ENCODE peak calls at places on chromosome 13, in eight cellular contexts. H is GM04503; W is memory B cell; Q is astrocyte of the spinal cord; U is ecto neural progenitor cell; R is NCI-H774; T is stimulated activated CD8-positive, alpha-beta memory T cell treated with anti-CD3 and anti-CD28 coated beads, Interleukin-15, amount 100 ng/mL, for 1 hour; Z is IMR-90. V is an unnamed sample.
A peak's percentile ranks its signal among the peaks of the same experiment; 100 is the strongest.

GRCh38 chr13:106522898-106523525 is 12.4 kb downstream of the EFNB2 start:
- DNase-seq in H (no peak), W (no peak), Q (no peak), U (no peak), R (no peak), T (no peak), Z (no peak), V (no peak)

GRCh38 chr13:33723365-33723764 is 94.6 kb upstream of the RFC3 start:
- DNase-seq in H (no peak), W (no peak), Q (no peak), U (no peak), R (no peak), T (no peak), Z (no peak), V (no peak)

GRCh38 chr13:48476215-48476614 is 56.7 kb downstream of the RCBTB2 start:
- DNase-seq in H (no peak), W (no peak), Q (no peak), U (no peak), R (no peak), T (no peak), Z (no peak), V (no peak)

GRCh38 chr13:31204592-31204991 is 4.8 kb downstream of the B3GLCT start:
- DNase-seq in H (no peak), W (no peak), Q (peak; percentile 43), U (no peak), R (no peak), T (no peak), Z (peak; percentile 60), V (no peak)

GRCh38 chr13:100230813-100231575 is 142.1 kb downstream of the PCCA start:
- DNase-seq in H (no peak), W (no peak), Q (no peak), U (no peak), R (no peak), T (no peak), Z (no peak), V (no peak)

GRCh38 chr13:75390229-75390628 is 91.7 kb downstream of the TBC1D4 start:
- DNase-seq in H (no peak), W (no peak), Q (no peak), U (no peak), R (no peak), T (no peak), Z (no peak), V (no peak)

GRCh38 chr13:52428295-52428694 is 22.1 kb downstream of the VPS36 start:
- DNase-seq in H (no peak), W (no peak), Q (peak; percentile 49), U (no peak), R (no peak), T (no peak), Z (peak; percentile 70), V (no peak)

GRCh38 chr13:45718992-45719391 is 16.9 kb downstream of the CBY2 start:
- DNase-seq in H (peak; percentile 51), W (no peak), Q (peak; percentile 3), U (no peak), R (no peak), T (no peak), Z (no peak), V (no peak)

GRCh38 chr13:49454388-49455015 is 10.4 kb downstream of the SETDB2 start:
- DNase-seq in H (peak; percentile 20), W (no peak), Q (peak; percentile 17), U (no peak), R (no peak), T (no peak), Z (peak; percentile 88), V (no peak)

GRCh38 chr13:40169476-40169875 is 497.0 kb downstream of the FOXO1 start:
- DNase-seq in H (no peak), W (no peak), Q (no peak), U (no peak), R (no peak), T (no peak), Z (no peak), V (no peak)

GRCh38 chr13:44402902-44403719 is 29.5 kb downstream of the SERP2 start:
- DNase-seq in H (no peak), W (no peak), Q (no peak), U (peak; percentile 42), R (no peak), T (no peak), Z (no peak), V (no peak)

GRCh38 chr13:113106666-113107065 is 1.1 kb downstream of the F7 start:
- DNase-seq in H (no peak), W (no peak), Q (no peak), U (no peak), R (no peak), T (no peak), Z (no peak), V (no peak)

GRCh38 chr13:97004886-97005285 is 10.6 kb upstream of the OXGR1 start:
- DNase-seq in H (no peak), W (no peak), Q (no peak), U (no peak), R (no peak), T (no peak), Z (no peak), V (no peak)

GRCh38 chr13:112747256-112747655 is 57.4 kb downstream of the ATP11A start:
- DNase-seq in H (no peak), W (no peak), Q (peak; percentile 33), U (no peak), R (no peak), T (no peak), Z (no peak), V (no peak)

GRCh38 chr13:50213526-50213925 is 198.3 kb downstream of the KCNRG start:
- DNase-seq in H (no peak), W (no peak), Q (no peak), U (no peak), R (no peak), T (no peak), Z (no peak), V (no peak)

GRCh38 chr13:19606152-19606551 is 27.3 kb upstream of the MPHOSPH8 start:
- DNase-seq in H (no peak), W (no peak), Q (no peak), U (no peak), R (no peak), T (no peak), Z (peak; percentile 48), V (no peak)

GRCh38 chr13:28392896-28393295 is 102.0 kb downstream of the FLT1 start:
- DNase-seq in H (peak; percentile 11), W (no peak), Q (no peak), U (no peak), R (no peak), T (no peak), Z (no peak), V (no peak)

GRCh38 chr13:64709079-64709478 is 2521.1 kb downstream of the PCDH9 start:
- DNase-seq in H (no peak), W (no peak), Q (no peak), U (no peak), R (no peak), T (no peak), Z (no peak), V (no peak)

GRCh38 chr13:36453518-36453917 is 21.2 kb downstream of the CCNA1 start:
- DNase-seq in H (no peak), W (no peak), Q (peak; percentile 32), U (no peak), R (no peak), T (no peak), Z (peak; percentile 2), V (no peak)

GRCh38 chr13:42110410-42111155 is 62.1 kb downstream of the DGKH start:
- DNase-seq in H (peak; percentile 39), W (peak; percentile 69), Q (peak; percentile 84), U (no peak), R (peak; percentile 4), T (peak; percentile 16), Z (peak; percentile 82), V (no peak)

GRCh38 chr13:46679369-46680180 is 117.4 kb downstream of the ESD start:
- DNase-seq in H (peak; percentile 44), W (peak; percentile 35), Q (peak; percentile 58), U (no peak), R (no peak), T (no peak), Z (peak; percentile 70), V (no peak)

GRCh38 chr13:26310003-26310402 is 56.1 kb downstream of the CDK8 start:
- DNase-seq in H (no peak), W (no peak), Q (no peak), U (no peak), R (no peak), T (no peak), Z (no peak), V (no peak)

GRCh38 chr13:72495681-72496080 is 231.7 kb downstream of the MZT1 start:
- DNase-seq in H (no peak), W (no peak), Q (no peak), U (no peak), R (no peak), T (no peak), Z (no peak), V (no peak)

GRCh38 chr13:77544765-77545316 is 9.3 kb downstream of the SCEL start:
- DNase-seq in H (no peak), W (no peak), Q (no peak), U (no peak), R (no peak), T (no peak), Z (no peak), V (no peak)

GRCh38 chr13:113788413-113789135 is 29.5 kb downstream of the TMEM255B start:
- DNase-seq in H (no peak), W (no peak), Q (no peak), U (no peak), R (no peak), T (no peak), Z (no peak), V (no peak)